ENCODE peak calls at places on chromosome 4, in seven cellular contexts. U, T, E, I, B, N and R are unnamed samples. For H3K27me3, the result is how much of the 10 kb centered on the place peaks cover.

GRCh38 chr4:14749910-14750309 is 252.4 kb upstream of the CPEB2 start:
- DNase-seq in N (peak), E (peak), I (peak), B (no peak), T (peak), U (peak), R (no peak)

GRCh38 chr4:30744386-30744785 is 24.2 kb downstream of the PCDH7 start:
- DNase-seq in N (no peak), B (no peak), E (no peak), U (no peak), I (no peak), T (no peak), R (no peak)

GRCh38 chr4:43369036-43369594 is 476.6 kb downstream of the GRXCR1 start:
- DNase-seq in I (no peak), T (no peak), N (no peak), B (no peak), E (no peak), U (no peak), R (no peak)

GRCh38 chr4:106583567-106583966 is 215.0 kb upstream of the GIMD1 start:
- DNase-seq in I (no peak), B (no peak), N (no peak), T (peak), E (peak), U (no peak), R (no peak)

GRCh38 chr4:73704314-73705055 is 35.9 kb upstream of the CXCL8 start:
- DNase-seq in B (no peak), N (no peak), U (peak), I (peak), T (peak), E (peak), R (no peak)

GRCh38 chr4:48074657-48075056 is 58.1 kb downstream of the NIPAL1 start:
- DNase-seq in B (no peak), I (no peak), U (no peak), T (no peak), N (no peak), E (no peak), R (no peak)

GRCh38 chr4:48268956-48269860 is at the start of gene TEC:
- DNase-seq in E (peak), N (peak), U (peak), T (no peak), B (no peak), I (peak), R (no peak)

GRCh38 chr4:104205116-104205515 is 289.6 kb downstream of the CXXC4 start:
- DNase-seq in U (no peak), E (no peak), I (no peak), N (no peak), T (no peak), B (no peak), R (no peak)

GRCh38 chr4:113537183-113537977 is 224.2 kb downstream of the CAMK2D start:
- DNase-seq in B (no peak), I (no peak), N (no peak), U (no peak), T (no peak), E (no peak), R (no peak)

GRCh38 chr4:111631157-111631999 is 513.9 kb upstream of the FAM241A start:
- DNase-seq in E (peak), N (no peak), I (no peak), T (no peak), B (no peak), U (no peak), R (no peak)

GRCh38 chr4:8244001-8244757 is 25.4 kb upstream of the HTRA3 start:
- DNase-seq in U (no peak), I (no peak), E (no peak), T (no peak), N (no peak), B (peak), R (no peak)

GRCh38 chr4:54368861-54369260 is 139.8 kb downstream of the PDGFRA start:
- DNase-seq in I (no peak), T (no peak), U (no peak), N (no peak), B (no peak), E (no peak), R (no peak)

GRCh38 chr4:151660676-151661075 is 100.1 kb downstream of the GATB start:
- DNase-seq in E (no peak), T (no peak), I (no peak), U (no peak), B (no peak), N (no peak), R (no peak)

GRCh38 chr4:72442715-72443114 is 126.3 kb downstream of the ADAMTS3 start:
- DNase-seq in N (no peak), U (no peak), B (no peak), I (no peak), E (no peak), T (no peak), R (no peak)

GRCh38 chr4:66562276-66562806 is 892.1 kb upstream of the EPHA5 start:
- DNase-seq in N (no peak), I (no peak), E (no peak), U (no peak), B (no peak), T (peak), R (no peak)

GRCh38 chr4:139503622-139504166 is 49.8 kb downstream of the RAB33B start:
- DNase-seq in I (no peak), B (no peak), N (no peak), T (no peak), E (no peak), U (no peak), R (no peak)

GRCh38 chr4:141995051-141995450 is 358.7 kb downstream of the IL15 start:
- DNase-seq in E (no peak), I (no peak), N (no peak), U (no peak), T (no peak), B (no peak), R (no peak)

GRCh38 chr4:129164243-129164642 is 68.3 kb downstream of the C4orf33 start:
- DNase-seq in B (no peak), U (no peak), T (no peak), E (peak), I (no peak), N (no peak), R (no peak)

GRCh38 chr4:125728568-125728967 is 413.8 kb downstream of the FAT4 start:
- DNase-seq in T (peak), I (no peak), B (no peak), E (peak), U (peak), N (no peak), R (no peak)

GRCh38 chr4:186823989-186824388 is 100.3 kb upstream of the FAT1 start:
- DNase-seq in E (no peak), B (no peak), U (no peak), N (no peak), I (no peak), T (no peak), R (no peak)

GRCh38 chr4:186825069-186825468 is 101.4 kb upstream of the FAT1 start:
- DNase-seq in T (no peak), E (no peak), N (no peak), U (no peak), I (no peak), B (no peak), R (no peak)

GRCh38 chr4:186820371-186820990 is 96.8 kb upstream of the FAT1 start:
- DNase-seq in E (no peak), N (peak), U (no peak), I (no peak), B (no peak), T (peak), R (no peak)

GRCh38 chr4:186814535-186814934 is 90.9 kb upstream of the FAT1 start:
- DNase-seq in T (no peak), I (no peak), N (no peak), E (no peak), B (no peak), U (no peak), R (no peak)

GRCh38 chr4:186819357-186820086 is 95.9 kb upstream of the FAT1 start:
- DNase-seq in I (no peak), E (no peak), B (no peak), N (no peak), U (no peak), T (no peak), R (no peak)
- H3K27me3 ChIP-seq in I (under half), E (under half), B (under half), N (under half), U (under half), T (under half), R (under half)

GRCh38 chr4:84962102-84962501 is 4.4 kb downstream of the WDFY3 start:
- DNase-seq in E (no peak), U (no peak), I (no peak), N (no peak), T (no peak), B (no peak), R (no peak)
- H3K27me3 ChIP-seq in E (under half), U (under half), I (under half), N (under half), T (under half), B (under half), R (under half)

GRCh38 chr4:188435381-188435780 is 296.1 kb downstream of the TRIML1 start:
- DNase-seq in T (no peak), E (no peak), U (no peak), B (no peak), N (no peak), I (no peak), R (no peak)

GRCh38 chr4:188434686-188435085 is 295.4 kb downstream of the TRIML1 start:
- DNase-seq in U (no peak), N (no peak), B (no peak), I (no peak), E (no peak), T (no peak), R (no peak)

GRCh38 chr4:188432328-188432727 is 293.1 kb downstream of the TRIML1 start:
- DNase-seq in B (no peak), N (no peak), T (no peak), I (no peak), E (no peak), U (no peak), R (no peak)

GRCh38 chr4:188430384-188430783 is 291.1 kb downstream of the TRIML1 start:
- DNase-seq in N (no peak), T (no peak), B (no peak), E (no peak), U (no peak), I (no peak), R (no peak)

DNA sequence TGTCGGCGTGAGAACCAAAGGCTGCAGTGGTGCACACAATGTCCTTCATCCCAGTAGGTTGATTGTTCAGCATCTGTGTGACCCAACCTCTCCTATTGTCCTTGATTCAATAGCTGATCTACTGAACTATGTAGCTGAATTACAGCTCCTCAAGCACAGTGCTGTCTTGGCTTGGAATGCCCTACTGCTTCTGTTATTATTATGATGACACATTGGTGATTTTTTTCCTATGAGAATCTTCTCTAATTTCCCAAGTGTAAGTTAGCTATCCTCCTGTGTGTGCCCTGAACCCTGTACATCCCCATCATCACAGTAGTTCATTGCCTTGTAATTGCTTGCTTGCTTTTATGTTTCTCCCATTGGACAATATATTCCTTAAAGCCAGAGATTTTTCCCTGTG is 294.7 kb downstream of the TRIML1 start:
- DNase-seq in U (no peak), N (no peak), T (peak), E (no peak), I (no peak), B (no peak), R (no peak)
- H3K27me3 ChIP-seq in U (under half), N (under half), T (under half), E (under half), I (under half), B (under half), R (under half)

DNA sequence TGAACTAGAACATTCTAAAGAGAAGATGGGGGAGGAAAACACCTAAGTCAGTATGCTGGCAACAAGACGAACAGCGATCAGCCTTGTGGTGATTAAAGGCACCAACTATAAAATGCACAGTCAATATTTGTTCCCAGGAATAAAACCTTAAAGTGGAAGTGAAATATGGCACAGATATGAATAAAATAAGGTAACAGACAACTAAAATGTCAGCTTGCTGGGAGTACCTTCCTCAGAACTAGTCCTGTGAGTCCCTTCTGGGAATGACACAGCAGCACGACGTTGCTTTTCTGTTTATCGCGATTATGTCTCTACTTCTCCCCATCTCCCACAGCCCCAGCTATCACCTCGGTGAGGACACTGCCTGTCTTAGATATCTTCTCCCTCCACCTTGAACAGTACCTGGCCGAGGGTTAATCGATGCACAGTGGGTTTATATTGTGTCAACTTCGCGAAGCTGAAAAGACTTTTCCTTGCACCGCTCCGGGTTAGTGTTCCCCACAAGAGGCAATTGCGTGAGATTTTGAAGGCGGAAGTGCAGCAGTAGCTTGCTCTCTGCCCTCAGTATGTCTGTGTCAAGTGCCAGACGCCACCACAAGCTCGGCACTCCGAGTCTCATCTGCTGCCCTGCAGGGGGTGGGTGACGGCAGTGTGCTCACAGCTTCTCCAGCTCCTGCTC is 17.4 kb downstream of the MTNR1A start:
- DNase-seq in N (no peak), B (no peak), U (no peak), E (peak), I (no peak), T (no peak), R (no peak)
- H3K27me3 ChIP-seq in N (under half), B (under half), U (under half), E (under half), I (under half), T (under half), R (under half)

GRCh38 chr4:7191546-7192251 is 639 bp upstream of the SORCS2 start:
- DNase-seq in I (no peak), T (no peak), U (no peak), B (no peak), N (no peak), E (no peak), R (no peak)
- H3K27me3 ChIP-seq in I (under half), T (under half), U (under half), B (under half), N (half or more), E (under half), R (under half)

GRCh38 chr4:1000686-1001260 is 7.6 kb upstream of the SLC26A1 start:
- DNase-seq in B (no peak), U (no peak), I (no peak), N (no peak), T (no peak), E (no peak), R (no peak)

GRCh38 chr4:1001561-1002130 is 8.4 kb upstream of the SLC26A1 start:
- DNase-seq in E (no peak), I (no peak), N (no peak), B (no peak), U (no peak), T (no peak), R (no peak)

GRCh38 chr4:1003271-1004070 is 8.0 kb upstream of the FGFRL1 start:
- DNase-seq in N (no peak), E (no peak), T (no peak), U (no peak), I (no peak), B (no peak), R (no peak)

GRCh38 chr4:1002631-1003251 is 8.7 kb upstream of the FGFRL1 start:
- DNase-seq in U (no peak), I (no peak), T (no peak), N (no peak), B (no peak), E (no peak), R (no peak)

GRCh38 chr4:1002131-1002630 is 9.0 kb upstream of the SLC26A1 start:
- DNase-seq in U (no peak), E (peak), I (peak), T (no peak), N (no peak), B (peak), R (no peak)
- H3K27me3 ChIP-seq in U (under half), E (under half), I (under half), T (half or more), N (half or more), B (under half), R (under half)